ENCODE peak calls at places on chromosome X, in five cellular contexts. B is NCI-H82, O is EH, C is fibroblast of gingiva, T is upper lobe of left lung. G is an unnamed sample.

GRCh38 chrX:119622356-119623232 is 16.4 kb upstream of the NKRF start:
- DNase-seq in O (peak; percentile 83), C (peak; percentile 67), B (no peak), T (no peak), G (no peak)

GRCh38 chrX:83008415-83008814 is 499.7 kb upstream of the POU3F4 start:
- DNase-seq in C (no peak), B (peak; percentile 21), T (no peak), O (no peak), G (no peak)

GRCh38 chrX:148049441-148049840 is 68.3 kb downstream of the FMR1NB start:
- DNase-seq in C (peak; percentile 1), T (no peak), B (peak; percentile 76), O (peak; percentile 37), G (no peak)

GRCh38 chrX:130680164-130681035 is 222.6 kb downstream of the ENOX2 start:
- DNase-seq in C (peak; percentile 48), O (peak; percentile 55), T (no peak), B (no peak), G (no peak)

GRCh38 chrX:67917412-67918010 is 373.7 kb downstream of the AR start:
- DNase-seq in B (no peak), O (no peak), T (no peak), C (no peak), G (no peak)

GRCh38 chrX:19721726-19722370 is 165.6 kb downstream of the SH3KBP1 start:
- DNase-seq in B (no peak), C (peak; percentile 78), O (no peak), T (no peak), G (no peak)

GRCh38 chrX:121579016-121579760 is 531.8 kb downstream of the GLUD2 start:
- DNase-seq in C (peak; percentile 12), B (peak; percentile 80), T (no peak), O (peak; percentile 17), G (no peak)

GRCh38 chrX:67780694-67781109 is 236.9 kb downstream of the AR start:
- DNase-seq in T (no peak), C (peak; percentile 97), B (peak; percentile 0), O (peak; percentile 98), G (peak; percentile 82)

GRCh38 chrX:154294791-154295580 is at the start of gene TEX28:
- DNase-seq in C (no peak), B (no peak), O (no peak), T (no peak), G (no peak)

GRCh38 chrX:151789179-151789800 is 54.7 kb downstream of the CNGA2 start:
- DNase-seq in T (no peak), C (peak; percentile 55), O (peak; percentile 87), B (no peak), G (peak; percentile 75)

GRCh38 chrX:47958943-47959342 is 44.8 kb downstream of the ZNF182 start:
- DNase-seq in T (no peak), B (peak; percentile 10), C (no peak), O (peak; percentile 3), G (no peak)

GRCh38 chrX:120753413-120754251 is 122.0 kb downstream of the CT47B1 start:
- DNase-seq in T (no peak), O (no peak), B (no peak), C (no peak), G (no peak)

GRCh38 chrX:129876734-129877395 is 29.1 kb upstream of the UTP14A start:
- DNase-seq in B (peak; percentile 93), C (peak; percentile 12), O (peak; percentile 76), T (no peak), G (no peak)

GRCh38 chrX:51148848-51149247 is 183.8 kb upstream of the NUDT10 start:
- DNase-seq in T (no peak), O (no peak), C (no peak), B (peak; percentile 4), G (no peak)

GRCh38 chrX:139759637-139760036 is 51.7 kb upstream of the MCF2 start:
- DNase-seq in O (peak; percentile 25), C (peak; percentile 18), B (peak; percentile 5), T (no peak), G (no peak)

GRCh38 chrX:122219226-122219625 is 964.9 kb upstream of the GRIA3 start:
- DNase-seq in B (no peak), O (no peak), T (no peak), C (peak; percentile 1), G (no peak)

GRCh38 chrX:87167841-87168240 is 349.8 kb upstream of the KLHL4 start:
- DNase-seq in T (no peak), C (no peak), O (no peak), B (no peak), G (no peak)

GRCh38 chrX:130091976-130092522 is 18.2 kb downstream of the ELF4 start:
- DNase-seq in B (no peak), T (peak; percentile 71), C (no peak), O (no peak), G (no peak)

GRCh38 chrX:118666521-118666920 is 60.9 kb upstream of the IL13RA1 start:
- DNase-seq in C (no peak), T (no peak), O (peak; percentile 25), B (no peak), G (no peak)

GRCh38 chrX:47590984-47591383 is 8.7 kb downstream of the TIMP1 start:
- DNase-seq in T (no peak), B (no peak), C (no peak), O (no peak), G (no peak)

GRCh38 chrX:98203800-98204199 is 1320.1 kb downstream of the RPA4 start:
- DNase-seq in O (peak; percentile 6), C (no peak), B (no peak), T (no peak), G (no peak)

GRCh38 chrX:16479206-16479869 is 170.6 kb upstream of the S100G start:
- DNase-seq in T (no peak), B (no peak), O (peak; percentile 53), C (no peak), G (no peak)

GRCh38 chrX:124217289-124218251 is 114.9 kb upstream of the TEX13D start:
- DNase-seq in C (no peak), T (no peak), B (no peak), O (peak; percentile 72), G (no peak)

GRCh38 chrX:69060631-69061408 is 104.4 kb downstream of the PJA1 start:
- DNase-seq in B (peak; percentile 51), T (no peak), O (peak; percentile 23), C (no peak), G (peak; percentile 34)

GRCh38 chrX:49155900-49156837 is 6.4 kb upstream of the MAGIX start:
- DNase-seq in B (peak; percentile 93), T (peak; percentile 98), C (peak; percentile 86), O (peak; percentile 92), G (peak; percentile 92)

GRCh38 chrX:150610446-150610845 is 42.0 kb downstream of the MTM1 start:
- DNase-seq in T (no peak), C (no peak), B (no peak), O (peak; percentile 35), G (no peak)

GRCh38 chrX:12891915-12892506 is 14.4 kb upstream of the TLR8 start:
- DNase-seq in O (no peak), C (no peak), B (no peak), T (no peak), G (no peak)

GRCh38 chrX:50747471-50747900 is 66.5 kb downstream of the SHROOM4 start:
- DNase-seq in C (no peak), B (peak; percentile 27), O (peak; percentile 41), T (no peak), G (no peak)

GRCh38 chrX:32896132-32896531 is 315.2 kb downstream of the DMD start:
- DNase-seq in B (no peak), C (no peak), T (no peak), O (no peak), G (no peak)